ENCODE peak calls at places on chromosomes 3 and 15, in ten cellular contexts. A, W, C, V, S, L, F, G, U and T are unnamed samples.

GRCh38 chr3:187979543-187979942 is 174.4 kb upstream of the LPP start:
- DNase-seq in F (no peak), L (no peak), C (no peak), V (no peak), S (no peak), A (no peak), G (no peak), W (no peak), U (no peak), T (no peak)

GRCh38 chr3:111601810-111602209 is 6.7 kb upstream of the ZBED2 start:
- DNase-seq in L (no peak), A (no peak), S (no peak), G (no peak), F (no peak), C (no peak), W (no peak), U (no peak), V (no peak), T (no peak)

GRCh38 chr15:34809186-34809585 is 13.8 kb upstream of the ACTC1 start:
- DNase-seq in A (no peak), U (no peak), S (no peak), F (no peak), L (no peak), G (no peak), W (no peak), V (no peak), C (no peak), T (no peak)

GRCh38 chr15:71115567-71116351 is 488 bp downstream of the THSD4 start:
- DNase-seq in S (peak), C (no peak), V (peak), W (peak), U (peak), A (no peak), G (peak), L (peak), F (peak), T (peak)

GRCh38 chr3:48258530-48258929 is 17.6 kb downstream of the ZNF589 start:
- DNase-seq in A (no peak), S (no peak), G (no peak), F (no peak), V (no peak), C (no peak), L (no peak), U (no peak), W (no peak), T (no peak)

GRCh38 chr3:184409331-184409926 is 29.6 kb downstream of the CHRD start:
- DNase-seq in F (no peak), A (no peak), W (no peak), G (no peak), V (no peak), C (no peak), U (no peak), L (no peak), S (no peak), T (no peak)

GRCh38 chr3:128178782-128179473 is 25.6 kb downstream of the EEFSEC start:
- DNase-seq in W (no peak), G (no peak), V (no peak), A (no peak), U (no peak), L (no peak), S (no peak), F (no peak), C (no peak), T (no peak)

GRCh38 chr3:23720885-23721284 is 84.9 kb upstream of the UBE2E1 start:
- DNase-seq in C (no peak), V (no peak), L (no peak), G (no peak), U (no peak), W (no peak), F (no peak), A (no peak), S (no peak), T (no peak)

GRCh38 chr3:30954431-30954830 is 60.0 kb upstream of the GADL1 start:
- DNase-seq in C (no peak), U (no peak), S (no peak), W (no peak), V (no peak), G (no peak), A (no peak), L (no peak), F (no peak), T (no peak)

GRCh38 chr3:76700323-76700722 is 339.6 kb upstream of the ROBO2 start:
- DNase-seq in U (no peak), W (no peak), L (no peak), G (no peak), S (no peak), F (no peak), V (no peak), A (no peak), C (no peak), T (no peak)

GRCh38 chr15:63967616-63968015 is 78.7 kb downstream of the DAPK2 start:
- DNase-seq in U (no peak), C (no peak), L (no peak), G (no peak), S (no peak), A (no peak), F (no peak), W (no peak), V (no peak), T (no peak)

GRCh38 chr3:183536238-183536880 is 19.1 kb downstream of the KLHL6 start:
- DNase-seq in S (no peak), C (no peak), W (no peak), G (no peak), V (no peak), A (no peak), F (no peak), L (no peak), U (no peak), T (peak)

GRCh38 chr3:102057781-102058421 is 208.6 kb downstream of the NFKBIZ start:
- DNase-seq in C (no peak), A (no peak), G (no peak), S (no peak), L (peak), U (no peak), W (no peak), V (no peak), F (no peak), T (no peak)

GRCh38 chr3:15439476-15439875 is 12.1 kb downstream of the EAF1 start:
- DNase-seq in S (no peak), A (no peak), G (no peak), F (no peak), C (no peak), W (no peak), V (no peak), L (no peak), U (no peak), T (no peak)

GRCh38 chr15:56341201-56341600 is 24.0 kb upstream of the TEX9 start:
- DNase-seq in C (no peak), L (no peak), F (no peak), V (no peak), U (no peak), S (no peak), W (no peak), A (no peak), G (no peak), T (no peak)

GRCh38 chr3:122572940-122573412 is 4.5 kb upstream of the PARP15 start:
- DNase-seq in W (peak), A (no peak), S (no peak), F (no peak), V (no peak), C (peak), L (peak), G (no peak), U (peak), T (no peak)

GRCh38 chr15:58574612-58575011 is 142.8 kb downstream of the LIPC start:
- DNase-seq in W (no peak), G (no peak), C (no peak), V (no peak), A (no peak), U (no peak), L (no peak), F (no peak), S (no peak), T (peak)

GRCh38 chr3:153392363-153392762 is 230.3 kb downstream of the RAP2B start:
- DNase-seq in U (no peak), A (no peak), S (no peak), F (no peak), L (no peak), G (no peak), C (no peak), W (no peak), V (no peak), T (no peak)

GRCh38 chr15:33453761-33454160 is 143.0 kb downstream of the RYR3 start:
- DNase-seq in W (no peak), S (no peak), U (no peak), F (no peak), C (peak), V (no peak), G (no peak), L (no peak), A (no peak), T (no peak)

GRCh38 chr3:107488942-107489341 is 33.8 kb upstream of the BBX start:
- DNase-seq in W (no peak), V (no peak), G (no peak), L (no peak), U (no peak), A (no peak), C (no peak), F (no peak), S (no peak), T (no peak)

GRCh38 chr3:185728630-185729334 is 96.1 kb downstream of the IGF2BP2 start:
- DNase-seq in L (no peak), G (no peak), W (no peak), S (no peak), F (no peak), V (no peak), U (no peak), C (no peak), A (no peak), T (no peak)

GRCh38 chr15:96312641-96313335 is 17.7 kb upstream of the NR2F2 start:
- DNase-seq in S (no peak), V (no peak), U (no peak), G (no peak), C (no peak), L (no peak), A (no peak), F (no peak), W (no peak), T (no peak)

GRCh38 chr15:99442268-99442897 is 123.4 kb upstream of the MEF2A start:
- DNase-seq in F (no peak), V (peak), W (peak), L (peak), C (peak), S (no peak), A (no peak), U (no peak), G (no peak), T (no peak)

GRCh38 chr3:71450985-71451560 is 132.5 kb downstream of the FOXP1 start:
- DNase-seq in F (no peak), A (no peak), W (no peak), U (no peak), V (no peak), C (no peak), S (no peak), L (no peak), G (no peak), T (no peak)